ENCODE peak calls at places on chromosomes 7 and 10, in six cellular contexts. W is IMR-90, D is neuronal stem cell, T is trophoblast cell, Z is H1, K is mesendoderm. S is an unnamed sample.

GRCh38 chr7:82158327-82158726 is 285.2 kb downstream of the CACNA2D1 start:
- DNase-seq in Z (no peak), T (no peak), W (no peak), D (no peak), K (no peak), S (no peak)

GRCh38 chr10:7773845-7774801 is 13.7 kb downstream of the KIN start:
- DNase-seq in T (no peak), W (no peak), Z (no peak), D (no peak), K (no peak), S (no peak)

GRCh38 chr10:69953851-69954250 is 98.8 kb upstream of the MACROH2A2 start:
- DNase-seq in W (no peak), Z (no peak), D (no peak), T (peak; percentile 33), K (no peak), S (no peak)

GRCh38 chr7:36107926-36108631 is 45.0 kb upstream of the EEPD1 start:
- DNase-seq in W (no peak), K (no peak), T (no peak), Z (no peak), D (no peak), S (no peak)

GRCh38 chr10:3907514-3907913 is 122.5 kb upstream of the KLF6 start:
- DNase-seq in W (peak; percentile 64), K (no peak), D (no peak), Z (no peak), T (no peak), S (peak; percentile 81)

GRCh38 chr7:16670021-16670420 is 24.0 kb downstream of the BZW2 start:
- DNase-seq in T (peak; percentile 70), K (no peak), D (no peak), W (peak; percentile 82), Z (no peak), S (peak; percentile 49)

GRCh38 chr10:3239066-3239919 is 66.7 kb upstream of the PITRM1 start:
- DNase-seq in W (peak; percentile 68), K (peak; percentile 60), T (peak; percentile 76), D (peak; percentile 46), Z (peak; percentile 85), S (peak; percentile 54)

GRCh38 chr7:131501930-131502685 is 54.3 kb downstream of the PODXL start:
- DNase-seq in T (no peak), D (no peak), W (no peak), K (no peak), Z (no peak), S (no peak)

GRCh38 chr7:20441886-20442505 is 111.3 kb downstream of the ITGB8 start:
- DNase-seq in D (no peak), T (peak; percentile 90), Z (no peak), W (peak; percentile 13), K (no peak), S (no peak)

GRCh38 chr10:50312464-50313437 is 61.4 kb upstream of the ASAH2 start:
- DNase-seq in K (no peak), Z (no peak), T (peak; percentile 69), D (no peak), W (peak; percentile 79), S (peak; percentile 54)

DNA sequence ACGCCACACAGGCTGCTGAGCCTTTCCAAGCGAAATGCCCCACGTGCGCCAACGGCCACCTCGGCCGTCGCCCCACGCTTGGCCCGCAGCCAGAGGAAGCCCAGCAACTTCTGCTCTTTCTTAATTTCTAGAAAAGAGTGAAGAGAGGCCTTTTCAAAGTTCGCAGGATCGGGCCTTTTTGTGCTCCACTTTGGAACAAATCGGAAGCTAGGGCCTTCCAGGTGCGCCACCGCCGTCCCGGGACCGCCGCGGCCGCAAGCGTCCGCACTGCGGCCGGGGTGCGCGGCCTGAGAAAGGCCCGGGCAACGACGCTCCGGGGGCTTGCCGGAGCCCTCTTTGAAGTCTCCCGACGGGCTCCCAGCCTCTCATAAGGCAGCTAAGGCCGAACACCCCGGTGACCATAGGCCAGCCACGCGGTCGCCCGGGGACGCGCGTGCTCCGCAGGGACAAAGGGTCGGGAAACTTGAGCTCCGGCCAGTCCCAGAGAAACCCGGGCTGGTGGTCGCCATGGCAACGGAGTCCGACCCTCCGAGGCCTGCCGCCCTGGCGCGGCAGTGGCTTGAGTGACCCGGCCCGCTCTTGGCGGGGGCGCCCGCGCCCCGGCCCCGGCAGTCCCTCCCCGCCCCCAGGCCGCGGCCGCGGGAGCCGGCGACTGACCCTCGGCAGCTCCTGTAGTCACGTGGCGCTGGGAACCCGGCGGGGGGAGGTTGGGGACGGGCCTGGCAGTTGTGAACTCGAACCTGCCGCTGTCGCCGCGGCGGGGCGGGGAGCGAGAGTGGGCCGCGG is at the start of gene REPIN1:
- DNase-seq in W (peak; percentile 79), D (peak; percentile 90), Z (peak; percentile 92), K (peak; percentile 95), T (peak; percentile 88), S (peak; percentile 84)
- H2BK120ac ChIP-seq in W (peak within 1 kb of the TSS; percentile 86), D (peak within 1 kb of the TSS; percentile 99), Z (no peak within 1 kb of the TSS), K (peak within 1 kb of the TSS; percentile 3), T (peak within 1 kb of the TSS; percentile 97), S (peak within 1 kb of the TSS; percentile 94)

GRCh38 chr7:130440527-130441365 is at the start of gene CEP41:
- DNase-seq in K (peak; percentile 100), D (peak; percentile 98), W (peak; percentile 96), T (peak; percentile 100), Z (peak; percentile 98), S (peak; percentile 98)
- H2BK120ac ChIP-seq in K (peak within 1 kb of the TSS; percentile 75), D (peak within 1 kb of the TSS; percentile 85), W (peak within 1 kb of the TSS; percentile 97), T (peak within 1 kb of the TSS; percentile 99), Z (peak within 1 kb of the TSS; percentile 97), S (peak within 1 kb of the TSS; percentile 98)

DNA sequence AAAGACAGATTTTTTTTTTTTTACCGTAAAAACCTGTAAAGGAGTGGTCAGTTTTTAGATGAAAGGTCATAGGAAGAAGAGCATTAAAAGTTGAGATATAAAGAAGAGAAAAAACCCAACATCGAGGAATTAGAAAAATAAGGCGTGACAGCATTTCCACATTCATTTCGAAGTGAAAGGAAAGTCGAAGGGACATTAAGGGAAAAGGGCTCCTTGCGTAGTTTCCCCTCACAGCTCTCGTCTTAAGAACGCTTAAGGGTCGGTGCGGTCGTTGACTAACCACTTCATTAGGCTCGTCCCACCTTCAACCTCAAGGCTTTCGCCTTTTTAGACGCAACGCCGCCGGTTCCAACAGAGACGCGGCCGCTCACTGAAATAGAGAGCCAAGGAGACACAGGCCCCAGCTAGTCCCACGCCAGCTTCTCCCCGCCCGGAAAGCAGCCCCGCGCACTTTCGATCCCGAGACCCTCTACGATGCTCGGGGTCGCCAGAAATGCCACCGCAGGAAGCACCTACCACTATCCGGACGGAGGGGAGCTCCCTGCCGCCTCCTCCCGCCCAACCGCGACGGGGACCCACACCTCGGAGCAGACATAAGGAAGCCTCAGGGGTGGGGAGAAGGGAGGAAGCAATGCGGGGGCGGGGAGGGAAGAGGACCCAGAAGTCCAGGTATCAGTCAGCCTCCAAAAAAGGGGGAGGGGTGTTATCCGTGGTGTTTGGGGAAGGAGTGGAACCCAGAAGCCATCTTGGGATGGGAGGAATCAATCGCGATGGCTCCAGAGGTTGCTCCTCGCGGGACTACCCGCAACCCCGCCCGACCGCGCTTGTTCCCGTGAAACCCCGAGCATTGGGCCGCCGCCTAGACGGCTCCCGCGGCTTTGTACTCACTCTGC is 634 bp downstream of the TRA2A start:
- DNase-seq in D (peak; percentile 21), Z (peak; percentile 60), K (peak; percentile 83), W (peak; percentile 59), T (peak; percentile 58), S (peak; percentile 66)
- H2BK120ac ChIP-seq in D (no peak overlapping the region), Z (peak overlapping the region; percentile 94), K (peak overlapping the region; percentile 94), W (peak overlapping the region; percentile 43), T (peak overlapping the region; percentile 95), S (peak overlapping the region; percentile 71)

DNA sequence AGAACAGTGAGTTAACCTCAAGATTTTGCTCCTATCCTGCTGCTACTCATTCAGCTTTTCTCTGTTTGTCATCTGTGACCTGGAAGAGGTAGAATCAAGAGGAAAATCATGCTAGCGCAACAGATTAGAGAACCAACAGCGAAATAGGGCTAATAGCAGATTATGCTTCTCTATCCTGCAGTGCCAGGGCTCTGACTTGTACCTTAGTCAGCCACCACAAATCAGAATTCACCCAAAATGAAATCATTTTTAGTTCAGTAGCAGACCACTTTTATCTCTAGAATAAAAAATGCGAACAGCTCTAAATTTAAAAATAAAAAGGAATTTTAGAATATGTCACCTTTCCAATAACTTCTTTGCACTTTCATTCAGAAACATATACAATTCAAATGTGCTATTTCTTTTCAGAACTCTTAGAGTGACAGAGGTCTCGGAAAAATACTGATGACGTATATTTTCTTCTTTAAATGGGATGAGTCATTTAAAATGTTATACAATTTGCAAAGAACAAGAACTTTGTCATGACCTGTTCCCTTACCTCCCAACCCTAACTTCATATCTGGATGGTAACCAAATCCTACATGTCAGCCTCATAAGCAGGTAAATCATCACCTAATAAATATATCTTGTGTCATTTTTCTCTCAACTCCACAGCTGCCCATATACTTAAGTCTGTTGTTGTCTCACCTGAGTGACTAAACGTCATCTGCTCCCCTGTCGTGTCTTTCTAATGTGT is 896.4 kb downstream of the PCDH15 start:
- DNase-seq in Z (no peak), T (no peak), W (no peak), D (no peak), K (no peak), S (no peak)
- H2BK120ac ChIP-seq in Z (no peak overlapping the region), T (no peak overlapping the region), W (no peak overlapping the region), D (no peak overlapping the region), K (no peak overlapping the region), S (no peak overlapping the region)

DNA sequence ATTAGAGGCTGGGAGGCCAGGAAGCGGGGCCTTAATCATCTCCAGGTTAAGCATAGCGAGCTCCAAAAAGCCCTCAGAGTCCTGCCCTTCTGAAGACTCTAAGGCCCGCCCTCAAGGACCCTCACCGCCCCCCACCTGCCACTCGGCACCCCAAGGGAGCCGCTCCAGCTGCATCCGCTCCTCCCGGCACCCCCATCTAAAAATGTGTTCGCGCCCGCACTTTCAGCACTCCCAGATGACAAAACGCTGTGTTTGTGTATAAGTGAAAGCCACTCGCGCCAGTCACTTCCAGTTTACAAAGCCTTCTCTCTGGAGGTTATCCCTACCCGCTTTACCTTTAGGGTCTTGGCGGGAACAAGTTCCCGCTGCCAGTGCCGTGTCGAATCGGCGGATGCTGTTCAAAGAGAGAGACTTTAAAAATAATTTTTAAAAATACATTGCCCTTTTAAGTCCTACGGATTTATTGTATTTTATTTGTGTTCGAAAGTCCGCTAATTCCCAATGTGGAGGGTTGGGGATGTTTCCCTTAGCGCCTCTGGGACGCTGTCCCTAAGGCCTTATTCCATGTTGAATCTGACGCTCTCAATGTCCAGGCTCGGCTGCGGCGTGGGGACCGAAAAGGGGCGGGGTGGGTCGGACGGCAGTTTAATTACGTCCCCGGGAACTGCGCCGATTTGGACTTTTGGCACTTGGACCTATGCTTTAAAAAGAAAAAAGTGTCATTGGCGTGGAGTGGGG is at the start of the genes DCLRE1A and NHLRC2:
- DNase-seq in T (peak; percentile 82), K (peak; percentile 90), W (peak; percentile 75), D (peak; percentile 83), Z (peak; percentile 82), S (peak; percentile 89)
- H2BK120ac ChIP-seq in T (peak within 1 kb of the TSS; percentile 81), K (peak within 1 kb of the TSS; percentile 15), W (peak within 1 kb of the TSS; percentile 97), D (peak within 1 kb of the TSS; percentile 64), Z (peak within 1 kb of the TSS; percentile 55), S (peak within 1 kb of the TSS; percentile 74)

GRCh38 chr7:2821842-2822507 is 22.1 kb downstream of the GNA12 start:
- DNase-seq in T (peak; percentile 87), K (no peak), D (no peak), W (peak; percentile 91), Z (no peak), S (peak; percentile 88)
- H2BK120ac ChIP-seq in T (peak overlapping the region; percentile 15), K (no peak overlapping the region), D (no peak overlapping the region), W (peak overlapping the region; percentile 93), Z (peak overlapping the region; percentile 98), S (peak overlapping the region; percentile 80)